ENCODE peak calls at places on chromosome 13, in six cellular contexts. Q is H9; B is gastrocnemius medialis; Y is uterus; U is mesendoderm; P is CD4-positive, alpha-beta T cell. C is an unnamed sample.
A peak's percentile ranks its signal among the peaks of the same experiment; 100 is the strongest.

GRCh38 chr13:111895896-111896821 is 170.8 kb upstream of the SOX1 start:
- DNase-seq in U (no peak), Y (no peak), B (no peak), P (no peak), Q (peak; percentile 34), C (no peak)

GRCh38 chr13:50015263-50015662 is at the start of gene KCNRG:
- DNase-seq in P (no peak), Y (no peak), B (no peak), U (no peak), Q (no peak), C (no peak)

GRCh38 chr13:32011971-32012370 is 19.6 kb upstream of the FRY start:
- DNase-seq in Q (no peak), P (no peak), B (no peak), Y (no peak), U (no peak), C (no peak)

GRCh38 chr13:79722885-79723445 is 242.0 kb downstream of the NDFIP2 start:
- DNase-seq in Q (no peak), P (no peak), U (no peak), B (no peak), Y (no peak), C (no peak)

GRCh38 chr13:29596064-29596418 is 553 bp upstream of the SLC7A1 start:
- DNase-seq in Q (no peak), P (no peak), U (no peak), Y (no peak), B (no peak), C (no peak)

GRCh38 chr13:99196466-99197256 is 4.0 kb upstream of the UBAC2 start:
- DNase-seq in Y (no peak), Q (no peak), U (no peak), B (no peak), P (no peak), C (no peak)

GRCh38 chr13:114118086-114118762 is 14.2 kb downstream of the RASA3 start:
- DNase-seq in U (no peak), Q (no peak), B (no peak), P (no peak), Y (no peak), C (no peak)

GRCh38 chr13:49996166-49996915 is 501 bp upstream of the TRIM13 start:
- DNase-seq in B (peak; percentile 91), U (peak; percentile 95), Y (peak; percentile 92), P (peak; percentile 85), Q (peak; percentile 91), C (peak; percentile 98)

GRCh38 chr13:98853791-98854191 is 101.3 kb upstream of the SLC15A1 start:
- DNase-seq in P (no peak), B (peak; percentile 14), U (no peak), Q (no peak), Y (no peak), C (no peak)

GRCh38 chr13:45454204-45454603 is 10.5 kb upstream of the COG3 start:
- DNase-seq in Y (no peak), Q (no peak), B (no peak), P (no peak), U (no peak), C (no peak)

GRCh38 chr13:27958928-27959539 is 10.1 kb downstream of the CDX2 start:
- DNase-seq in B (no peak), Y (no peak), P (no peak), Q (no peak), U (no peak), C (no peak)

GRCh38 chr13:36074659-36075058 is 56.5 kb downstream of the DCLK1 start:
- DNase-seq in Q (no peak), U (no peak), P (no peak), B (no peak), Y (no peak), C (no peak)

GRCh38 chr13:113184568-113185440 is 23.7 kb downstream of the PCID2 start:
- DNase-seq in P (no peak), U (no peak), B (no peak), Y (no peak), Q (no peak), C (no peak)

GRCh38 chr13:30924726-30925125 is 7.7 kb upstream of the TEX26 start:
- DNase-seq in Q (no peak), U (no peak), B (no peak), Y (no peak), P (no peak), C (no peak)

GRCh38 chr13:30923423-30923822 is 9.0 kb upstream of the TEX26 start:
- DNase-seq in U (no peak), B (no peak), Y (no peak), Q (no peak), P (no peak), C (no peak)

GRCh38 chr13:30926781-30927180 is 5.7 kb upstream of the TEX26 start:
- DNase-seq in Y (no peak), B (no peak), U (no peak), Q (no peak), P (no peak), C (no peak)

GRCh38 chr13:30925429-30925828 is 7.0 kb upstream of the TEX26 start:
- DNase-seq in B (no peak), Q (no peak), U (no peak), Y (no peak), P (no peak), C (no peak)

GRCh38 chr13:30924321-30924720 is 8.1 kb upstream of the TEX26 start:
- DNase-seq in U (no peak), P (no peak), B (no peak), Y (no peak), Q (no peak), C (no peak)
- H3K27ac ChIP-seq in U (no peak overlapping the region), P (no peak overlapping the region), B (no peak overlapping the region), Y (no peak overlapping the region), Q (no peak overlapping the region), C (no peak overlapping the region)

GRCh38 chr13:73622375-73622774 is 511.8 kb downstream of the KLF12 start:
- DNase-seq in Y (no peak), P (no peak), U (no peak), Q (no peak), B (no peak), C (no peak)

GRCh38 chr13:73623281-73623680 is 510.9 kb downstream of the KLF12 start:
- DNase-seq in U (no peak), Q (no peak), Y (no peak), B (no peak), P (no peak), C (no peak)

DNA sequence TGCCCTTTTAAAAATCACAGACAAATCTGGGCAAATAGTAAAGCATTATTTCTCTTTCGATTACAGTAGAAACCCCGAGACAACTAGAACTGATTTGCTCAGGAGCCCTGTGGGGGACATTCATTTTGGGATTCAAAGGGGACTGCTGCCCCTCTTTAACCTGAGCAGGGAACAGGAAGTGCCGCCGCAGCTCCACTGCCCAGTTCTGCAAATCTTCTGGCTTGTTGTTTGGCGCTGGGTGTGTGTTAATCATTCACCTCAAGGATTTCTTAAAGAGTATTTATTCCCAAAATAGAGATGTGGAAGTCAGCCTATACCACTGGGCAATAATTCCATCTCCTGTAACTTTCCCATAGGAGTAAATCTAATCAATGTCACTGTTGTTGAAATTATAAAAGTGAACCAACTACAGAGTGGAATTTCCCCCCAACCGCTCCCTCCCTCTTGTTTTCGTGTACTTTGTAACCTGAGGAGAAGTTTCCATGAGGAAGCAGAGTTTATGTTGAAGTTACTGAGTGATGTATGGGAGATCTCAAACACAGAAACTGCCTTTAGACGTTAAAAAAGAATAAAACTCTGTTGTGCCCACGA is 515.8 kb downstream of the KLF12 start:
- DNase-seq in B (no peak), Y (no peak), Q (no peak), U (no peak), P (no peak), C (no peak)
- H3K27ac ChIP-seq in B (no peak overlapping the region), Y (no peak overlapping the region), Q (no peak overlapping the region), U (no peak overlapping the region), P (no peak overlapping the region), C (no peak overlapping the region)

DNA sequence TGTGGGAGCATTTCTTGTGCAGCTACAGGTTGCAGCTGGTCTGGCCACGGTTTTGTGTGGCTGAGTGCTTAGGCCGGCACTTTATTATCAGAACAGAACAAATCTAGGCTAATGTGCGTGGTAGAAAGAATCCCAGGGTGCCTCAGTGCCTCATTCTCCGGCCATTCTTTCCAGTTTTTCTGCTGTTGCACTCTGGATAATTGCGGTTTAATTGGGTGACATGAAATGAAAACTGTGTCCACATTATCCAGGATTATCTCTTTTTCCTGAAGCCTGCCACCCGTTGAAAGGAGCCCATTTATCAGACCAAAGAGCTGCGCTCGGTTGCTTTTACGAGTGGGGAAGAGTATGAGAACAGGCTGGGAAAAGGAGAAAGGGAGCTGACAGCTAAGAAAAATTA is 116.9 kb upstream of the SOX21 start:
- DNase-seq in Q (no peak), B (no peak), Y (no peak), P (no peak), U (no peak), C (no peak)
- H3K27ac ChIP-seq in Q (no peak overlapping the region), B (no peak overlapping the region), Y (no peak overlapping the region), P (no peak overlapping the region), U (no peak overlapping the region), C (no peak overlapping the region)

GRCh38 chr13:100941811-100942361 is 267.3 kb upstream of the TMTC4 start:
- DNase-seq in P (no peak), Q (no peak), Y (no peak), U (peak; percentile 50), B (no peak), C (no peak)
- H3K27ac ChIP-seq in P (no peak overlapping the region), Q (no peak overlapping the region), Y (no peak overlapping the region), U (no peak overlapping the region), B (no peak overlapping the region), C (no peak overlapping the region)

DNA sequence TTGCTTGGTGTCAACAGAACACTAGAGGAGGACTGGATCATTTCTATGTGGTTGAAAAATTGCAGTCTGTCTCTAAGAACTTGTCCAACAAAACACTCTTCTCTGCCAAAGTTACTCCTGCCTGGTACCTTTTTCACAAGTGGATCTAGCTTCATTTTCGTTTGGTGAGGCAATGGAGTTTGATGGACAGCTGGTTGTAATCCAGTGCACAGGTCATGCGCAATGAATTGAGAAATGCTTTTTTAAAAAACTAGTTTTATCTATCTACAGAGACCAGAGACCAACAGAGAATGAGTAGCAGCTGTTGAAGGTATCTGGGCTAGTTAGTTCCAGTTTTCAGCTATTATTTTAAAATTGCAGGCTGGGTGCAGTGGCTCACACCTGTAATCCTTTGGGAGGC is 12.0 kb upstream of the KBTBD6 start:
- DNase-seq in P (no peak), Y (no peak), B (no peak), U (no peak), Q (no peak), C (no peak)
- H3K27ac ChIP-seq in P (no peak overlapping the region), Y (no peak overlapping the region), B (no peak overlapping the region), U (no peak overlapping the region), Q (no peak overlapping the region), C (no peak overlapping the region)

DNA sequence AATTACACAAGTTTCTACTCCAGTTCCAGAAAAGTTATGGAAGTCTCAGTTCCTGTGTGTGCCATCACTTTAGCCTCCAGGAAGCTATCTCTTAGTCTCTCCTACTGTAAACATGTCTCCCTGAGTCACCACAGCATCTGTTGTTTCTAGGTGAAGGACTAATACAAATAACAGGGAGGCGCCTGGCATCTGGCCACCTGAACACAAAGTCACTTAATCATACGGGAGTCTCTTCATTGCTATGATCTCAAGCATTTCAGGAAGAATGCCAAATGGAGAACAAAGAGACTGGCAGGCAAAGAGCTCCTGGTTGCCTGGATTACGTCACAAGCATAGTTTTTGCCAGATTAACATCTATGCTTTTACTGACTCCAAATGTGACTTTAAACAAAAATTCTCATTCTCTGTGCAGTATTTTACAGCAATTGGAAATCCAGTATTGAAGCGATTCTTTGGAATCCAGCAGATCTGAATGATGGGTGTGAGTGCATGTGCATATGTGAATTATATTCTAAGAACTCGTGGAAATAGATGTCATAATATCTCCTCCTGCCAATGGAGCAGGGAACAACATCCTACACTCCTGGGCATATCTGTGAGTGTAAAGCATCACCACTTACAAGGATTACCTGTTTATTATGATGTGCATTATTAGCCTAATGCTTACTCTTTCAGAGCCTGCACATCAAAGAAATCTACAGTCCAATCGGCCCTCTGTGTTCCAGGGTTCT is 572.8 kb downstream of the PCDH9 start:
- DNase-seq in Y (peak; percentile 24), Q (no peak), U (peak; percentile 6), B (no peak), P (no peak), C (no peak)
- H3K27ac ChIP-seq in Y (no peak overlapping the region), Q (no peak overlapping the region), U (no peak overlapping the region), B (no peak overlapping the region), P (no peak overlapping the region), C (no peak overlapping the region)

C was measured in upper lobe of right lung.